ENCODE peak calls at places on chromosomes 3 and 15, in five cellular contexts. E is lung, W is mesenchymal stem cell, V is GM06990, N is progenitor cell of endocrine pancreas. Q is an unnamed sample.

GRCh38 chr3:52084216-52084945 is 28.0 kb upstream of the DUSP7 start:
- DNase-seq in E (no peak), W (no peak), V (no peak), N (no peak), Q (no peak)

GRCh38 chr15:33476076-33476475 is 165.3 kb downstream of the RYR3 start:
- DNase-seq in E (no peak), W (no peak), V (no peak), N (no peak), Q (no peak)

GRCh38 chr3:118683636-118684035 is 351.0 kb downstream of the IGSF11 start:
- DNase-seq in E (no peak), W (no peak), V (no peak), N (no peak), Q (no peak)

GRCh38 chr3:65927576-65927975 is 111.1 kb downstream of the MAGI1 start:
- DNase-seq in E (no peak), W (no peak), V (no peak), N (no peak), Q (no peak)

GRCh38 chr3:147391726-147392082 is 14.6 kb downstream of the ZIC4 start:
- DNase-seq in E (no peak), W (no peak), V (no peak), N (no peak), Q (no peak)

GRCh38 chr15:63402498-63403253 is 21.0 kb upstream of the CA12 start:
- DNase-seq in E (no peak), W (peak; percentile 59), V (no peak), N (no peak), Q (peak; percentile 67)

GRCh38 chr3:49104427-49105291 is at the start of gene QARS1:
- DNase-seq in E (peak; percentile 95), W (peak; percentile 96), V (peak; percentile 89), N (peak; percentile 92), Q (peak; percentile 94)

GRCh38 chr3:115518100-115518852 is 105.0 kb upstream of the GAP43 start:
- DNase-seq in E (peak; percentile 42), W (peak; percentile 88), V (no peak), N (no peak), Q (peak; percentile 92)

GRCh38 chr3:110459021-110459420 is 612.6 kb upstream of the NECTIN3 start:
- DNase-seq in E (no peak), W (no peak), V (no peak), N (no peak), Q (no peak)

GRCh38 chr3:126638790-126639189 is 16.1 kb downstream of the TXNRD3 start:
- DNase-seq in E (no peak), W (no peak), V (no peak), N (no peak), Q (no peak)

GRCh38 chr3:58299839-58300516 is 6.1 kb upstream of the RPP14 start:
- DNase-seq in E (no peak), W (peak; percentile 48), V (no peak), N (no peak), Q (peak; percentile 70)

GRCh38 chr3:178078933-178079332 is 457.3 kb upstream of the KCNMB2 start:
- DNase-seq in E (no peak), W (no peak), V (no peak), N (no peak), Q (peak; percentile 99)

GRCh38 chr15:74957301-74958035 is 896 bp upstream of the RPP25 start:
- DNase-seq in E (peak; percentile 50), W (no peak), V (no peak), N (no peak), Q (no peak)

GRCh38 chr3:160192310-160192709 is 32.9 kb upstream of the C3orf80 start:
- DNase-seq in E (no peak), W (no peak), V (no peak), N (no peak), Q (no peak)

GRCh38 chr3:65412591-65412990 is 626.1 kb downstream of the MAGI1 start:
- DNase-seq in E (no peak), W (peak; percentile 5), V (peak; percentile 15), N (no peak), Q (peak; percentile 18)

GRCh38 chr3:126151562-126152302 is 28.7 kb downstream of the ALDH1L1 start:
- DNase-seq in E (no peak), W (no peak), V (no peak), N (no peak), Q (no peak)

GRCh38 chr15:68524753-68525584 is 53.8 kb upstream of the CORO2B start:
- DNase-seq in E (no peak), W (peak; percentile 71), V (peak; percentile 43), N (no peak), Q (no peak)

GRCh38 chr3:60399861-60400845 is 851.1 kb downstream of the FHIT start:
- DNase-seq in E (no peak), W (no peak), V (no peak), N (no peak), Q (no peak)

GRCh38 chr15:36591534-36592411 is 12.3 kb downstream of the CDIN1 start:
- DNase-seq in E (no peak), W (no peak), V (no peak), N (no peak), Q (no peak)

GRCh38 chr3:130516645-130517512 is at the start of gene COL6A6:
- DNase-seq in E (no peak), W (no peak), V (no peak), N (no peak), Q (no peak)